ENCODE peak calls at places on chromosomes 5 and 9, in nine cellular contexts. M is GM23248, P is neural progenitor cell, V is MM.1S, G is GM23338, Z is SK-N-SH, A is OCI-LY7, H is PC-3, T is hepatocyte. X is an unnamed sample.
A peak's percentile ranks its signal among the peaks of the same experiment; 100 is the strongest.

GRCh38 chr5:73103885-73104284 is 16.5 kb upstream of the TMEM171 start:
- DNase-seq in M (no peak), P (no peak), V (no peak), G (no peak), Z (no peak), A (no peak), H (no peak), T (no peak), X (no peak)

GRCh38 chr5:127875235-127876021 is 172.2 kb downstream of the CCDC192 start:
- DNase-seq in M (peak; percentile 19), P (peak; percentile 71), V (peak; percentile 90), G (peak; percentile 76), Z (peak; percentile 51), A (peak; percentile 60), H (peak; percentile 78), T (peak; percentile 82), X (peak; percentile 65)

GRCh38 chr5:5711112-5711511 is 288.6 kb downstream of the ICE1 start:
- DNase-seq in M (no peak), P (no peak), V (no peak), G (no peak), Z (peak; percentile 64), A (no peak), H (no peak), T (no peak), X (no peak)

GRCh38 chr9:8534828-8535227 is 735.2 kb upstream of the DMAC1 start:
- DNase-seq in M (no peak), P (no peak), V (no peak), G (no peak), Z (no peak), A (no peak), H (no peak), T (no peak), X (no peak)

GRCh38 chr9:126499005-126499910 is 114.5 kb upstream of the LMX1B start:
- DNase-seq in M (peak; percentile 65), P (peak; percentile 84), V (peak; percentile 46), G (peak; percentile 68), Z (peak; percentile 82), A (peak; percentile 48), H (peak; percentile 57), T (peak; percentile 58), X (no peak)

GRCh38 chr9:21674894-21675293 is 127.5 kb upstream of the MTAP start:
- DNase-seq in M (peak; percentile 85), P (no peak), V (no peak), G (no peak), Z (no peak), A (no peak), H (peak; percentile 86), T (no peak), X (peak; percentile 80)

GRCh38 chr5:107330903-107331302 is 339.8 kb downstream of the EFNA5 start:
- DNase-seq in M (no peak), P (no peak), V (no peak), G (no peak), Z (no peak), A (no peak), H (no peak), T (no peak), X (no peak)

GRCh38 chr9:128892223-128892892 is 10.4 kb downstream of the LRRC8A start:
- DNase-seq in M (peak; percentile 94), P (no peak), V (no peak), G (no peak), Z (no peak), A (no peak), H (peak; percentile 89), T (peak; percentile 79), X (no peak)

GRCh38 chr9:128705051-128705965 is 3.0 kb downstream of the PKN3 start:
- DNase-seq in M (no peak), P (no peak), V (no peak), G (no peak), Z (no peak), A (no peak), H (no peak), T (no peak), X (no peak)

GRCh38 chr9:79221084-79221483 is 350.7 kb upstream of the TLE4 start:
- DNase-seq in M (peak; percentile 99), P (no peak), V (no peak), G (no peak), Z (no peak), A (no peak), H (peak; percentile 76), T (peak; percentile 52), X (no peak)

GRCh38 chr9:116027096-116027495 is 126.5 kb upstream of the PAPPA start:
- DNase-seq in M (peak; percentile 32), P (peak; percentile 9), V (no peak), G (peak; percentile 11), Z (no peak), A (no peak), H (no peak), T (no peak), X (no peak)

GRCh38 chr9:133114451-133114885 is 6.6 kb downstream of the RALGDS start:
- DNase-seq in M (peak; percentile 58), P (no peak), V (no peak), G (no peak), Z (peak; percentile 85), A (no peak), H (no peak), T (no peak), X (no peak)

GRCh38 chr9:133114886-133115603 is 6.0 kb downstream of the RALGDS start:
- DNase-seq in M (no peak), P (no peak), V (no peak), G (no peak), Z (no peak), A (no peak), H (no peak), T (no peak), X (no peak)

GRCh38 chr9:133112361-133113026 is 8.5 kb downstream of the RALGDS start:
- DNase-seq in M (no peak), P (no peak), V (no peak), G (no peak), Z (no peak), A (no peak), H (no peak), T (no peak), X (no peak)

GRCh38 chr9:133113163-133113927 is 7.7 kb downstream of the RALGDS start:
- DNase-seq in M (peak; percentile 45), P (no peak), V (no peak), G (no peak), Z (no peak), A (no peak), H (no peak), T (no peak), X (no peak)

DNA sequence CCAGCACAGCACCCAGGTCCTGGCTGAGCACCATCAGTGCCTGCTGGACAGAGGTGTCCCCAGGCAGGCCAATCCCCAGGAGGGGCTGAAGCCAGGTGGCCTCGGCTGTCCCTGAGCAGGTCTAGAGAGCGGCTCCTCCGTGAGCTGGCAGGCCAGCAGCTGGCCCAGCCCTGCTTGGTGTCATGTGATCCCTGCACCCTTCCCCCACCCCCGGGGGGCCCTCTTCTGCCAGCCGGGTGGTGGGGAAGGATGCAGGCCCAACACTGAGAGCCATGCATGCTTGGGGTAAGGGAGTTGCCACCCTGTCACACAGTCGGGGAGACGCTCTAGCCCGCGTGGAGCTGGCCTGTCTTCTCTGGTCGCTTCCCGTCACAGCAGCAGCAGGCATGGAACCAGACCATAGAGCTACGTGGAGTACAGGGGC is 7.1 kb downstream of the RALGDS start:
- DNase-seq in M (no peak), P (no peak), V (no peak), G (no peak), Z (peak; percentile 83), A (no peak), H (no peak), T (peak; percentile 68), X (no peak)
- TF ChIP-seq EZH2phosphoT487 in M (no peak), P (no peak), V (no peak), G (no peak), Z (no peak), A (no peak), H (no peak), T (no peak), X (no peak)

GRCh38 chr5:142421625-142422397 is 97.0 kb upstream of the SPRY4 start:
- DNase-seq in M (no peak), P (no peak), V (no peak), G (no peak), Z (no peak), A (no peak), H (no peak), T (no peak), X (no peak)
- TF ChIP-seq EZH2phosphoT487 in M (no peak), P (no peak), V (no peak), G (no peak), Z (no peak), A (no peak), H (no peak), T (no peak), X (no peak)

GRCh38 chr5:157369507-157369906 is 90.5 kb upstream of the NIPAL4 start:
- DNase-seq in M (no peak), P (no peak), V (no peak), G (no peak), Z (no peak), A (no peak), H (no peak), T (no peak), X (no peak)

GRCh38 chr5:157370967-157371366 is 89.0 kb upstream of the NIPAL4 start:
- DNase-seq in M (no peak), P (peak; percentile 70), V (no peak), G (peak; percentile 55), Z (no peak), A (no peak), H (no peak), T (no peak), X (no peak)

GRCh38 chr5:157362982-157363381 is 97.0 kb upstream of the NIPAL4 start:
- DNase-seq in M (no peak), P (no peak), V (no peak), G (no peak), Z (no peak), A (no peak), H (peak; percentile 61), T (no peak), X (no peak)

GRCh38 chr5:157365732-157366131 is 94.3 kb upstream of the NIPAL4 start:
- DNase-seq in M (peak; percentile 61), P (no peak), V (no peak), G (no peak), Z (no peak), A (no peak), H (no peak), T (no peak), X (no peak)

GRCh38 chr5:157366741-157367684 is 93.0 kb upstream of the NIPAL4 start:
- DNase-seq in M (peak; percentile 84), P (peak; percentile 72), V (no peak), G (peak; percentile 71), Z (peak; percentile 53), A (peak; percentile 31), H (peak; percentile 86), T (peak; percentile 63), X (no peak)
- TF ChIP-seq EZH2phosphoT487 in M (no peak), P (no peak), V (no peak), G (no peak), Z (no peak), A (no peak), H (no peak), T (no peak), X (no peak)

DNA sequence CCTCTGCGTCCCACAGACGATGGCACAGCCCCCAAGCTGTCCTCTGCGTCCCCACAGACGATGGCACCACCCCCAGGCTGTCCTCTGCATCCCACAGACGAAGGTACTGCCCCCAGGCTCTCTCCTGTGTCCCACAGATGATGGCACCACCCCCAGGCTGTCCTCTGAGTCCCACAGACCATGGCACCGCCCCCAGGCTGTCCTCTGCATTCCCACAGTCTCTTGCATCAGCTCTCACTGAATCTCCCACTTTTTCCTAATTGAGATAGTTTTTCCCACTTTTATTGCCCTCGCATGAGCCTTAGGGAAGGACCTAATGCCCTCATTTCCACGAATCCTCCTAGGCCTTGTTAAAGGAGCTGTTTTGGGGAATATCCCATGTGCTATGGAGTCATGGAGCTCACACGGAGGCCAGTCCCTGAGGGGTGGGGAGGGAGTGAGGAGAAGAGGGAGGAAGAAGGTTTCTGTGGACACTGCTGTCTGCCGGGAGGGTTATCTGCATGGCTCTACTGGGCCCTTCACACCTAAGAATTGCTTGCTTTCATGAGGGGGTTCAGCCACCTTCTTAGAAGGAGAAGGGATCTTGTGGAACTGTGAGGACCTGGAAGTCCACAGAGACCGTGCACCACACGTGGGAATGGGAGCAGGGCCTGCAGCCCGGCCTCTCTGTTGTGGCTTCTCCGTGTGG is 58.2 kb upstream of the PTCH1 start:
- DNase-seq in M (no peak), P (no peak), V (no peak), G (no peak), Z (no peak), A (no peak), H (no peak), T (no peak), X (no peak)
- TF ChIP-seq EZH2phosphoT487 in M (no peak), P (no peak), V (no peak), G (no peak), Z (no peak), A (no peak), H (no peak), T (no peak), X (no peak)